ENCODE peak calls at places on chromosomes 13 and 19, in six cellular contexts. G is H9; M is hepatocyte; X is activated CD4-positive, CD25-positive, alpha-beta regulatory T cell; Q is smooth muscle cell of the brain vasculature; I is stimulated activated CD4-positive, alpha-beta T cell treated with anti-CD3 and anti-CD28 coated beads, Interleukin-15, amount 100 ng/mL, for 1 hour. B is an unnamed sample.

GRCh38 chr19:2253106-2254051 is 2.8 kb downstream of the JSRP1 start:
- DNase-seq in G (peak; percentile 79), M (no peak), X (no peak), Q (no peak), I (peak; percentile 25), B (no peak)

GRCh38 chr13:74868044-74868443 is 613.9 kb downstream of the TBC1D4 start:
- DNase-seq in G (no peak), M (no peak), X (no peak), Q (no peak), I (no peak), B (no peak)

GRCh38 chr13:38024431-38024830 is 154.9 kb upstream of the TRPC4 start:
- DNase-seq in G (no peak), M (no peak), X (no peak), Q (no peak), I (no peak), B (no peak)

GRCh38 chr19:57903298-57904174 is 12.9 kb downstream of the ZNF417 start:
- DNase-seq in G (no peak), M (peak; percentile 46), X (no peak), Q (no peak), I (no peak), B (no peak)

GRCh38 chr13:41802684-41803554 is 158.0 kb downstream of the VWA8 start:
- DNase-seq in G (no peak), M (no peak), X (no peak), Q (no peak), I (no peak), B (no peak)

GRCh38 chr19:48102870-48103751 is 7.5 kb downstream of the PLA2G4C start:
- DNase-seq in G (peak; percentile 72), M (peak; percentile 44), X (peak; percentile 5), Q (no peak), I (no peak), B (no peak)

GRCh38 chr13:109326601-109327000 is 459.8 kb downstream of the IRS2 start:
- DNase-seq in G (no peak), M (no peak), X (no peak), Q (no peak), I (no peak), B (no peak)

GRCh38 chr19:38852231-38853044 is 2.7 kb upstream of the HNRNPL start:
- DNase-seq in G (peak; percentile 54), M (peak; percentile 66), X (peak; percentile 28), Q (no peak), I (peak; percentile 30), B (no peak)

GRCh38 chr13:101757446-101758039 is 305.1 kb downstream of the ITGBL1 start:
- DNase-seq in G (no peak), M (peak; percentile 30), X (no peak), Q (peak; percentile 15), I (no peak), B (no peak)

GRCh38 chr19:1767464-1767933 is 14.2 kb downstream of the ONECUT3 start:
- DNase-seq in G (no peak), M (peak; percentile 53), X (peak; percentile 51), Q (no peak), I (peak; percentile 56), B (no peak)

GRCh38 chr19:6100284-6100915 is 9.9 kb downstream of the RFX2 start:
- DNase-seq in G (no peak), M (no peak), X (no peak), Q (no peak), I (peak; percentile 11), B (no peak)

GRCh38 chr13:21229241-21230024 is 53.0 kb downstream of the MRPL57 start:
- DNase-seq in G (no peak), M (no peak), X (no peak), Q (no peak), I (no peak), B (no peak)

GRCh38 chr13:45490068-45490467 is 25.3 kb downstream of the COG3 start:
- DNase-seq in G (no peak), M (no peak), X (no peak), Q (no peak), I (no peak), B (no peak)

GRCh38 chr13:41127746-41128145 is 4.9 kb downstream of the KBTBD6 start:
- DNase-seq in G (no peak), M (no peak), X (no peak), Q (no peak), I (no peak), B (no peak)

GRCh38 chr13:44718467-44718866 is 142.3 kb upstream of the TSC22D1 start:
- DNase-seq in G (no peak), M (no peak), X (no peak), Q (no peak), I (no peak), B (no peak)

GRCh38 chr13:38824342-38824741 is 137.5 kb downstream of the FREM2 start:
- DNase-seq in G (peak; percentile 40), M (no peak), X (no peak), Q (no peak), I (no peak), B (no peak)

GRCh38 chr13:108985166-108985565 is 355.8 kb downstream of the MYO16 start:
- DNase-seq in G (no peak), M (no peak), X (no peak), Q (no peak), I (no peak), B (no peak)

GRCh38 chr19:34018546-34018945 is 153.8 kb upstream of the LSM14A start:
- DNase-seq in G (no peak), M (no peak), X (no peak), Q (no peak), I (no peak), B (no peak)

GRCh38 chr13:96662036-96662435 is 332.2 kb downstream of the OXGR1 start:
- DNase-seq in G (no peak), M (no peak), X (no peak), Q (no peak), I (no peak), B (no peak)

GRCh38 chr19:48441360-48442050 is 4.3 kb upstream of the GRWD1 start:
- DNase-seq in G (no peak), M (no peak), X (no peak), Q (no peak), I (no peak), B (no peak)

GRCh38 chr13:101144808-101145419 is 271.4 kb downstream of the NALCN start:
- DNase-seq in G (no peak), M (peak; percentile 83), X (no peak), Q (peak; percentile 31), I (no peak), B (no peak)

GRCh38 chr13:102470283-102470920 is 68.6 kb upstream of the FGF14 start:
- DNase-seq in G (no peak), M (no peak), X (no peak), Q (no peak), I (no peak), B (no peak)

GRCh38 chr19:5336195-5336965 is 4.2 kb downstream of the PTPRS start:
- DNase-seq in G (no peak), M (no peak), X (no peak), Q (no peak), I (no peak), B (no peak)

GRCh38 chr19:7904074-7905020 is 670 bp downstream of the MAP2K7 start:
- DNase-seq in G (no peak), M (peak; percentile 75), X (peak; percentile 63), Q (no peak), I (no peak), B (no peak)

GRCh38 chr13:113196970-113197737 is 11.3 kb downstream of the PCID2 start:
- DNase-seq in G (no peak), M (no peak), X (no peak), Q (no peak), I (no peak), B (no peak)

GRCh38 chr19:41095703-41096102 is 7.5 kb downstream of the CYP2A13 start:
- DNase-seq in G (no peak), M (no peak), X (no peak), Q (no peak), I (no peak), B (no peak)

GRCh38 chr19:5048091-5048726 is 79.3 kb downstream of the KDM4B start:
- DNase-seq in G (peak; percentile 88), M (peak; percentile 89), X (peak; percentile 30), Q (peak; percentile 62), I (peak; percentile 40), B (peak; percentile 81)

GRCh38 chr13:50200988-50201387 is 185.7 kb downstream of the KCNRG start:
- DNase-seq in G (no peak), M (peak; percentile 38), X (no peak), Q (no peak), I (no peak), B (no peak)

GRCh38 chr19:29564574-29565005 is 38.8 kb downstream of the VSTM2B start:
- DNase-seq in G (no peak), M (no peak), X (no peak), Q (no peak), I (no peak), B (no peak)

GRCh38 chr13:110560606-110561334 is 752 bp downstream of the RAB20 start:
- DNase-seq in G (peak; percentile 57), M (peak; percentile 60), X (no peak), Q (no peak), I (no peak), B (no peak)

GRCh38 chr13:98384739-98385138 is 192.2 kb downstream of the STK24 start:
- DNase-seq in G (no peak), M (no peak), X (no peak), Q (peak; percentile 84), I (no peak), B (no peak)

GRCh38 chr19:29831686-29832085 is 19.9 kb downstream of the CCNE1 start:
- DNase-seq in G (no peak), M (no peak), X (no peak), Q (no peak), I (no peak), B (no peak)

GRCh38 chr13:113754242-113754641 is 4.8 kb upstream of the TMEM255B start:
- DNase-seq in G (no peak), M (no peak), X (no peak), Q (no peak), I (no peak), B (no peak)

GRCh38 chr13:42696191-42696590 is 85.2 kb upstream of the FAM216B start:
- DNase-seq in G (no peak), M (peak; percentile 23), X (no peak), Q (no peak), I (no peak), B (no peak)

GRCh38 chr13:112392719-112393118 is 16.6 kb downstream of the SPACA7 start:
- DNase-seq in G (no peak), M (no peak), X (no peak), Q (no peak), I (no peak), B (no peak)

GRCh38 chr13:110636053-110636475 is 20.7 kb downstream of the NAXD start:
- DNase-seq in G (no peak), M (no peak), X (no peak), Q (no peak), I (no peak), B (no peak)

GRCh38 chr13:21009036-21009435 is 52.4 kb downstream of the LATS2 start:
- DNase-seq in G (no peak), M (no peak), X (no peak), Q (no peak), I (no peak), B (no peak)

GRCh38 chr13:112960671-112961070 is 8.3 kb upstream of the MCF2L start:
- DNase-seq in G (no peak), M (no peak), X (no peak), Q (no peak), I (no peak), B (no peak)

B was measured in mesothelial cell of epicardium.